ENCODE peak calls at places on chromosomes 3 and 15, in four cellular contexts. U is pancreas; I is CD8-positive, alpha-beta T cell; F is OCI-LY7. M is an unnamed sample.

GRCh38 chr3:108513961-108514360 is 3.6 kb upstream of the MYH15 start:
- DNase-seq in U (no peak), I (no peak), F (no peak), M (no peak)

GRCh38 chr15:87733005-87733404 is 523.5 kb downstream of the NTRK3 start:
- DNase-seq in U (no peak), I (no peak), F (no peak), M (no peak)

GRCh38 chr15:79595995-79596622 is 164.0 kb downstream of the MINAR1 start:
- DNase-seq in U (peak; percentile 48), I (peak; percentile 30), F (peak; percentile 92), M (peak; percentile 57)

GRCh38 chr3:20023663-20024417 is 11.8 kb upstream of the PP2D1 start:
- DNase-seq in U (no peak), I (no peak), F (peak; percentile 32), M (no peak)

GRCh38 chr3:14234197-14235002 is 55.8 kb downstream of the LSM3 start:
- DNase-seq in U (no peak), I (no peak), F (no peak), M (peak; percentile 70)

GRCh38 chr15:44726568-44727461 is 9.5 kb upstream of the TRIM69 start:
- DNase-seq in U (no peak), I (peak; percentile 84), F (peak; percentile 95), M (no peak)

GRCh38 chr3:50567386-50568182 is at the start of gene C3orf18:
- DNase-seq in U (peak; percentile 92), I (peak; percentile 94), F (peak; percentile 93), M (peak; percentile 96)

GRCh38 chr3:58215317-58216025 is 4.7 kb upstream of the DNASE1L3 start:
- DNase-seq in U (no peak), I (no peak), F (no peak), M (no peak)

GRCh38 chr3:56928379-56929068 is 126.8 kb upstream of the ARHGEF3 start:
- DNase-seq in U (no peak), I (peak; percentile 30), F (peak; percentile 62), M (no peak)

GRCh38 chr15:99486371-99487336 is 79.1 kb upstream of the MEF2A start:
- DNase-seq in U (peak; percentile 77), I (no peak), F (no peak), M (peak; percentile 84)

GRCh38 chr3:59769132-59769531 is 719.3 kb upstream of the CFAP20DC start:
- DNase-seq in U (no peak), I (no peak), F (no peak), M (no peak)

GRCh38 chr3:188021041-188021440 is 132.9 kb upstream of the LPP start:
- DNase-seq in U (no peak), I (no peak), F (no peak), M (no peak)

GRCh38 chr3:130925628-130926027 is 31.7 kb downstream of the ATP2C1 start:
- DNase-seq in U (no peak), I (no peak), F (peak; percentile 46), M (no peak)

GRCh38 chr3:48637305-48637704 is 2.0 kb upstream of the SLC26A6 start:
- DNase-seq in U (no peak), I (peak; percentile 6), F (peak; percentile 21), M (no peak)

GRCh38 chr3:126509565-126510322 is 7.8 kb downstream of the UROC1 start:
- DNase-seq in U (peak; percentile 9), I (no peak), F (no peak), M (peak; percentile 31)

GRCh38 chr15:43487271-43487895 is 5.6 kb downstream of the TP53BP1 start:
- DNase-seq in U (no peak), I (no peak), F (no peak), M (no peak)

GRCh38 chr3:121661376-121661775 is 673 bp upstream of the HCLS1 start:
- DNase-seq in U (no peak), I (no peak), F (peak; percentile 24), M (no peak)

GRCh38 chr15:29968099-29968892 is 114.5 kb upstream of the GOLGA8J start:
- DNase-seq in U (peak; percentile 20), I (no peak), F (no peak), M (no peak)

GRCh38 chr3:13379191-13379830 is 40.8 kb downstream of the NUP210 start:
- DNase-seq in U (no peak), I (no peak), F (no peak), M (no peak)

GRCh38 chr15:90946538-90946937 is 8.1 kb upstream of the RCCD1 start:
- DNase-seq in U (no peak), I (no peak), F (no peak), M (no peak)

GRCh38 chr3:134543113-134543512 is 57.3 kb downstream of the CEP63 start:
- DNase-seq in U (no peak), I (no peak), F (no peak), M (peak; percentile 43)

GRCh38 chr3:155404486-155404885 is 111.0 kb upstream of the STRIT1 start:
- DNase-seq in U (no peak), I (no peak), F (no peak), M (no peak)

GRCh38 chr15:36275656-36276055 is 303.8 kb upstream of the CDIN1 start:
- DNase-seq in U (no peak), I (no peak), F (no peak), M (no peak)

GRCh38 chr3:128166971-128167453 is 13.7 kb downstream of the EEFSEC start:
- DNase-seq in U (no peak), I (no peak), F (no peak), M (no peak)

GRCh38 chr3:124277516-124277890 is 285.6 kb upstream of the ROPN1 start:
- DNase-seq in U (no peak), I (no peak), F (no peak), M (no peak)

GRCh38 chr3:131738095-131738494 is 235.3 kb upstream of the MRPL3 start:
- DNase-seq in U (no peak), I (no peak), F (no peak), M (no peak)

DNA sequence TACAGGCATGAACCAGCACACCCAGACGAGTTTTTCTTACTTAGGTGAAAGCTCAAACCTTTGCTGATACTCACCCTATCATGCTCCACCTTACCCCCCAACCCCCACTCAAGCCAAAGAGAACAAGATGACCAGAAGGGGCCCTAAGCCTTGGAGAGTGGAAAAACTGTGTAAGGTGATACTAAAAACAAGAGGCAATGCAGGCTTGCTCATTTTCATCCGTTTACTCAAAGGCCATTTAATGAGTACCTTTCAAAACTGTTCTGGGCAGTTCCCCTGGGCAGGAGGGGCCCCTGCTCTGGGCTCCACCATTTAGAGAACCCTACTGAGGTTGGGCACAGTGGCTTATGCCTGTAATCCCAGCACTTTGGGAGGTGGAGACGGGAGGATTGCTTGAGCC is 6.7 kb downstream of the TYRO3 start:
- DNase-seq in U (no peak), I (no peak), F (no peak), M (no peak)
- H3K4me1 ChIP-seq in U (no peaks in the 10 kb centered on the region), I (no peaks in the 10 kb centered on the region), F (no peaks in the 10 kb centered on the region), M (peaks cover 23% of the 10 kb centered on the region)

GRCh38 chr3:45224824-45225464 is 1.1 kb downstream of the TMEM158 start:
- DNase-seq in U (peak; percentile 59), I (no peak), F (no peak), M (peak; percentile 87)
- TF ChIP-seq CTCF in U (no peak), I (no peak), F (no peak), M (peak; percentile 52)

GRCh38 chr3:177358085-177358967 is 161.0 kb upstream of the TBL1XR1 start:
- DNase-seq in U (no peak), I (peak; percentile 66), F (peak; percentile 68), M (peak; percentile 78)
- H3K27ac ChIP-seq in U (peak overlapping the region; percentile 70), I (peak overlapping the region; percentile 18), F (peak overlapping the region; percentile 79), M (peak overlapping the region; percentile 91)

DNA sequence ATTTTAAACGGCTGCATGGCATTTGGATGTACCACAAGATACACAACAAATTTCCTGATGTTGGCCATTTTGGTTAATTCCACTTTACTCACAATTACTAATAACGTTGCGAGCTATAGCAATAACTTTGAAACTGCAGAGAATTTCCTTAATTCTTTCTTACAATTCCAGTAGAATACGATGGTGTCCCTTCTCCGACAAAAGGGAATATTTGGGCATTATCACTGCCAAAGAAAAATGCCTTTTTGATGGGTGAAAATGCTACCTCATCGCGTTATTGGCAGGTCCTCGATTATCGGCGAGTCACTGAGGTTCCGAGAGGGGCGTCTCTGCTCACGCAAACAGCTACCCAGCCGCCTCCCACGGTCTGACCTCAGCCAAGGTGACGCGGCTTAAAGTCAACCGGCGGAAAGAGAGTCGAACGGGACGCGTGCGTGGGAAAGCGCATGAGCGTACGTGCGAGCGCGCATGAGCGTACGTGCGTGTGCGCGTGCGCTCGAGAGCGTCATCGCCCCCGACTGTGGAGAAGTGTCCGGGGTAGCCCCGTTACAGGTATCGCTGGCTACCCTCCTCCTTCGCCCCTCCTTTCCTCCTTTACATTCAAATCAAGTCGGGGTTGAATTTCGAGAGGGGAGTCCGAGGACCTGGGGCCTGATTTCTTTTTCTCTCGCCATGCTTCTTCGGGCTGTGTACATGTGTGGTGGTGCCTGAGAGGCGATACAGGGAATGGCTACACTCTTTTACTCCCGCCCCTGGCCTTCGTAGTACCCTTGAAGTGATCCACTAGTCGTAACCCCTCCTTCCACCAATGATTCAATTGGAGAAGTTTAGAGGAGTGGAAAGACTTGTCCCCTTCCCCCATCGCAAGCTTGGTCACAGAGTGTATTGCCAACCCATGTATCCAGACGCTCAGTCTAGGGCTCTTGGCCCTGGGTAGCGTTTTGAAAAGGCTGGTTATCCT is at the start of gene OXSM:
- DNase-seq in U (peak; percentile 89), I (peak; percentile 93), F (peak; percentile 97), M (peak; percentile 94)
- H3K4me1 ChIP-seq in U (peaks cover 5% of the 10 kb centered on the region), I (peaks cover 18% of the 10 kb centered on the region), F (peaks cover 60% of the 10 kb centered on the region), M (peaks cover 22% of the 10 kb centered on the region)

DNA sequence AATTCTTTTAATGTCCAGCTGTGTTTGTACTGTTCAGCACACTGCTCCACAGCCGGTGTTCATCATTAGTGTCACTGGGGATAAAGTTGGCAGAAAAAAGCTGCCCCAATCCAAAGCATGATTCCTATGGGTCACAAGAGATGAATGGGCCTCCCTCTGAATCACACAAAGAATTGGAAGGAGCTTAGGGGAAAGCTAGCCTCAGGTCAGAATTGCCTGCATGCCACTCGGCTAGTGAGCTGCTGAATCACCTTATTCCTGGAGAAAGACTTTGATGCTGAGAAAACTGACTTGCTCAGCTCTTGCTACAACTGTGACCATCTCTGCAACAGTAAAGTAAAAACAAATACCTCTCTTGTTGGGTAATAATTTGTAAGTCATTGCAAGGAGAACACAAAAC is 3.5 kb downstream of the CCK start:
- DNase-seq in U (no peak), I (no peak), F (no peak), M (no peak)
- TF ChIP-seq CTCF in U (no peak), I (no peak), F (no peak), M (no peak)